ENCODE peak calls at places on chromosomes 5 and 9, in nine cellular contexts. A, O, N, S, W, R, G, U and Y are unnamed samples.

GRCh38 chr9:135698767-135699166 is 514 bp downstream of the SOHLH1 start:
- DNase-seq in G (no peak), W (no peak), N (no peak), O (no peak), U (no peak), R (no peak), S (no peak), A (peak; percentile 58), Y (no peak)

GRCh38 chr5:154470172-154470571 is 7.9 kb downstream of the HAND1 start:
- DNase-seq in R (no peak), A (no peak), N (no peak), W (no peak), S (no peak), G (no peak), U (no peak), O (no peak), Y (no peak)

GRCh38 chr9:136726631-136727191 is 14.3 kb downstream of the DIPK1B start:
- DNase-seq in R (no peak), W (no peak), S (no peak), O (no peak), G (peak; percentile 44), N (no peak), A (peak; percentile 70), U (no peak), Y (peak; percentile 66)

GRCh38 chr5:55706230-55706629 is 5.9 kb downstream of the SLC38A9 start:
- DNase-seq in R (no peak), S (no peak), W (no peak), N (no peak), O (no peak), U (no peak), A (no peak), G (no peak), Y (no peak)

GRCh38 chr9:127380479-127380878 is 16.5 kb upstream of the SLC2A8 start:
- DNase-seq in S (no peak), O (no peak), G (no peak), U (no peak), N (no peak), A (no peak), W (no peak), R (no peak), Y (no peak)

GRCh38 chr5:74206571-74207550 is 433.7 kb downstream of the ENC1 start:
- DNase-seq in S (peak; percentile 55), U (peak; percentile 88), O (peak; percentile 61), W (peak; percentile 92), A (no peak), R (peak; percentile 72), N (peak; percentile 63), G (no peak), Y (no peak)

GRCh38 chr9:32500768-32501167 is 25.2 kb downstream of the RIGI start:
- DNase-seq in N (no peak), W (no peak), O (no peak), R (no peak), G (no peak), A (no peak), U (no peak), S (no peak), Y (no peak)

GRCh38 chr5:66436721-66437120 is 159.5 kb upstream of the MAST4 start:
- DNase-seq in A (peak; percentile 61), W (no peak), O (no peak), U (no peak), N (no peak), S (no peak), G (no peak), R (no peak), Y (no peak)

GRCh38 chr9:87675466-87675865 is 50.5 kb upstream of the CTSL start:
- DNase-seq in O (no peak), W (no peak), N (no peak), A (no peak), G (no peak), U (no peak), R (no peak), S (no peak), Y (no peak)

GRCh38 chr5:131754363-131754762 is 42.5 kb downstream of the FNIP1 start:
- DNase-seq in O (no peak), A (no peak), S (no peak), R (no peak), U (no peak), N (no peak), W (no peak), G (no peak), Y (no peak)
- H3K27ac ChIP-seq in O (no peak overlapping the region), A (no peak overlapping the region), S (no peak overlapping the region), R (no peak overlapping the region), U (no peak overlapping the region), N (no peak overlapping the region), W (no peak overlapping the region), G (no peak overlapping the region), Y (no peak overlapping the region)

DNA sequence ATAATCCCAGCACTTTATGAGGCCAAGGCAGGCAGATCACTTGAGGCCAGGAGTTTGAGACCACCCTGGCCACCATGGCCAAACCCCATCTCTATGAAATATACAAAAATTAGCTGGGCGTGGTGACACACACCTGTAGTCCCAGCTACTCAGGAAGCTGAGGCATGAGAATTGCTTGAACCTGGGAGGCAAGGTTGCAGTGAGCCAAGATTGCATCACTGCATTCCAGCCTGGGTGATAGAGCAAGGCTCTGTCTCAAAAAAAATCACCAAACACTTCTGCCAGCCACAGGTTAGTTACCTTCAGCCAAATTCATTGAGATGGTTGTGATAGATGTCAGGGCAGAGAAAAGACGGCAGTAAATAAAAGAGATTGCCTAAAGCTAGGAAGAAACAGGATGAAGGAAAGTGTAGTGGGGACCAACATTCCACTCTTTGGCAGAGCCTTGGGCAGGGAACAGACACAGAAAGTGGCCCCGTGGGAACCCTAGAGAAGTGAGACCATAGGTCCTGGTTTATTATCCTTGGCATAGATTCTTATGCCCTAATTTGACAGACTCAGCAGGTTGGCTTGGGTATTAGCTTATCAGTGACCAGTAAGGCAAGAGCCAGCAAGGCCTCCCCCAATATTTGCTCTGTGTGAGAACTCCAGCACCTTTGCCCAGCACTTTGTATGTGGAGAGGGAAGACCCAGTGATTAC is 5.5 kb upstream of the CEP120 start:
- DNase-seq in W (no peak), G (no peak), S (no peak), U (no peak), A (no peak), R (no peak), N (no peak), O (no peak), Y (no peak)
- H3K4me1 ChIP-seq in W (no peaks in the 10 kb centered on the region), G (peaks cover 11% of the 10 kb centered on the region), S (no peaks in the 10 kb centered on the region), U (no peaks in the 10 kb centered on the region), A (peaks cover 3% of the 10 kb centered on the region), R (no peaks in the 10 kb centered on the region), N (no peaks in the 10 kb centered on the region), O (peaks cover 6% of the 10 kb centered on the region), Y (peaks cover 8% of the 10 kb centered on the region)

DNA sequence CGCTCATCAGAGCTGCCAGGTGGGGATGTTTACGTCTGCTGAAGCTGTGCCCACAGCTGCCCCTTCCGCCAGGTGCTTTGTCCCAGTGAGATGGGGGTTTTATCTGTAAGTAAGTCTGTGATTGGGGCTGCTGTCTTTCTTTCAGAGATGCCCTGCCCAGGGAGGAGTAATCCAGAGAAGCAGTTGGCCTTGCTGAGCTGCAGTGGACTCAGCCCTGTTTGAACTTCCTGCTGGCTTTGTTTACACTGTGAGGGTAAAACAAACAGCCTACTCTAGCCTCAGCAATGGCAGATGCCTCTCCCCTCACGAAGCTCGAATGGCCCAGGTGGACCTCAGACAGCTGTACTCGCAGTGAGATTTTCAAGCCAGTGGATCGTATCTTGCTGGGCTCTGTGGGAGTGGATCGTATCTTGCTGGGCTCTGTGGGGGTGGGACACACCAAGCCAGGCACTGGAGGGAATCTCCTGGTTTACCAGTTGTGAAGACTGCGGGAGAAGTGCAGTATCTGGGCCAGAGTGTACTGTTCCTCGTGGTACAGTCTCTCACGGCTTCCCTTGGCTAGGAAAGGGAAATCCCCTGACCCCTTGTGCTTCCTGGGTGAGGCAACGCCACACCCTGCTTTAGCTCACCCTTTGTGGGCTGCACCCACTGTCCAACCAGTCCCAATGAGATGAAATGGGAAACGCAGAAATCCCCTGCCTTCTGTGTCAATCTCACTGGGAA is 530.1 kb upstream of the DMAC1 start:
- DNase-seq in W (no peak), A (peak; percentile 71), R (no peak), O (no peak), G (no peak), U (peak; percentile 22), S (no peak), N (no peak), Y (no peak)
- H3K9me3 ChIP-seq in W (no peaks in the 10 kb centered on the region), A (peaks cover 24% of the 10 kb centered on the region), R (no peaks in the 10 kb centered on the region), O (no peaks in the 10 kb centered on the region), G (no peaks in the 10 kb centered on the region), U (no peaks in the 10 kb centered on the region), S (no peaks in the 10 kb centered on the region), N (no peaks in the 10 kb centered on the region), Y (no peaks in the 10 kb centered on the region)

GRCh38 chr9:4489919-4490704 is at the start of gene SLC1A1:
- DNase-seq in W (peak; percentile 88), U (peak; percentile 88), S (peak; percentile 36), O (peak; percentile 36), N (peak; percentile 79), A (peak; percentile 90), G (no peak), R (peak; percentile 85), Y (peak; percentile 28)
- H3K27ac ChIP-seq in W (peak within 1 kb of the TSS; percentile 21), U (peak within 1 kb of the TSS; percentile 79), S (peak within 1 kb of the TSS; percentile 69), O (peak within 1 kb of the TSS; percentile 38), N (peak within 1 kb of the TSS; percentile 78), A (no peak within 1 kb of the TSS), G (no peak within 1 kb of the TSS), R (peak within 1 kb of the TSS; percentile 84), Y (no peak within 1 kb of the TSS)

DNA sequence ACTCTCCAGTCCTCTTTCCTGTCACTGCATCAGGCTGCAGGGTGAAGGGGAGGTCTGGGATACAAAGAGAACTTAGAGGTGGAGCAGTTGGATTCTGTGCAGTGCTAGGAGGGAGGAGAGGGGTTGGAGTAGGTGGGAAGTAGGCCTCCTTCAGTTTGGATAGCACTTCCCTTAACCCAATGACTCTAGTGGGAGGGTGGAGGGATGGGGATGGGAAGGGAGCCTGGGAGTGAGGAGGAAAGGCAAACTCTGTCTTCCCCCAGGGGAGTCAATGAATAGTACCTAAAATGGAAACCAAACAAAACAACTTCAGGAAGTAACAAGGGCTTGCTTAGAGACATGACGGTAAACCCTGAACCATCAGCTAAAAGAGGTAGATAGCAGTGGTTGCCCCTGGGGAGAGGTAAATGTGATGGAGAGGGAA is 30.7 kb downstream of the GSN start:
- DNase-seq in O (peak; percentile 70), S (peak; percentile 62), W (no peak), R (peak; percentile 82), A (peak; percentile 68), G (no peak), U (no peak), N (no peak), Y (no peak)
- H3K4me1 ChIP-seq in O (peaks cover 92% of the 10 kb centered on the region), S (peaks cover 22% of the 10 kb centered on the region), W (peaks cover 10% of the 10 kb centered on the region), R (peaks cover 48% of the 10 kb centered on the region), A (peaks cover 6% of the 10 kb centered on the region), G (no peaks in the 10 kb centered on the region), U (peaks cover 40% of the 10 kb centered on the region), N (peaks cover 92% of the 10 kb centered on the region), Y (peaks cover 8% of the 10 kb centered on the region)

DNA sequence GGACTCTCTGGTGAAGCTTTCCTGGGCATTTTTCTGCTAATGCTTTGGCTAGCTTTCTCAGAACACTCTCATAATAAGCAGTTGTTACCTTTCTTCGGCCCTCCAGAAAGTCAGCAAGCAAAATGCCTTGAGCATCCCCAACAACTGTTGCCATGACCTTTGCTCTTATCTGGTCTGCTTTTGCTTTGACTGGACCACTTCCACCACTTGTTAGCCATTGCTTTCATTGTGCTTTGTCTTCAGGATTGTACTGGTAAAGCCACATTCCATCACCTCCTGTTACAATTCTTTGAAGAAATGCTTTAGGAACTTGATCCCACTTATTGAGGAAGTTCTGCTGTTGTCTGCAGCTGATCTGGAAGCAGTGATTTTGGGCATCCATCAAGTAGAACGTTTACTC is 35.7 kb downstream of the RAD50 start:
- DNase-seq in A (no peak), O (no peak), R (no peak), S (no peak), N (no peak), G (no peak), W (no peak), U (no peak), Y (no peak)
- H3K9me3 ChIP-seq in A (no peaks in the 10 kb centered on the region), O (no peaks in the 10 kb centered on the region), R (no peaks in the 10 kb centered on the region), S (no peaks in the 10 kb centered on the region), N (no peaks in the 10 kb centered on the region), G (no peaks in the 10 kb centered on the region), W (no peaks in the 10 kb centered on the region), U (no peaks in the 10 kb centered on the region), Y (no peaks in the 10 kb centered on the region)